ENCODE peak calls at places on chromosomes 11 and 22, in nine cellular contexts. H is A549; O is endothelial cell of umbilical vein; Z is CD8-positive, alpha-beta memory T cell; S is lower lobe of right lung; X is lung; I is psoas muscle; T is ovary; C is aorta. R is an unnamed sample.
A peak's percentile ranks its signal among the peaks of the same experiment; 100 is the strongest.

GRCh38 chr11:132072044-132072879 is 701.8 kb downstream of the NTM start:
- DNase-seq in H (no peak), O (peak; percentile 96), Z (no peak), S (no peak), X (no peak), I (no peak), T (no peak), C (no peak), R (no peak)

GRCh38 chr11:12216100-12216499 is 105.7 kb downstream of the MICAL2 start:
- DNase-seq in H (no peak), O (no peak), Z (peak; percentile 34), S (no peak), X (no peak), I (no peak), T (no peak), C (no peak), R (no peak)

GRCh38 chr22:50243704-50244419 is 961 bp downstream of the TUBGCP6 start:
- DNase-seq in H (no peak), O (peak; percentile 14), Z (no peak), S (no peak), X (no peak), I (no peak), T (peak; percentile 35), C (no peak), R (no peak)

GRCh38 chr11:132549001-132549400 is 983.3 kb downstream of the OPCML start:
- DNase-seq in H (no peak), O (no peak), Z (no peak), S (no peak), X (no peak), I (no peak), T (no peak), C (no peak), R (no peak)

GRCh38 chr22:20580611-20581502 is 73.4 kb downstream of the MED15 start:
- DNase-seq in H (no peak), O (no peak), Z (no peak), S (no peak), X (no peak), I (no peak), T (no peak), C (no peak), R (peak; percentile 4)

GRCh38 chr11:36300651-36301050 is 4.6 kb downstream of the PRR5L start:
- DNase-seq in H (no peak), O (peak; percentile 25), Z (no peak), S (peak; percentile 60), X (no peak), I (peak; percentile 24), T (peak; percentile 53), C (no peak), R (peak; percentile 72)

GRCh38 chr22:23315341-23315917 is 135.1 kb downstream of the BCR start:
- DNase-seq in H (peak; percentile 13), O (peak; percentile 49), Z (peak; percentile 51), S (peak; percentile 69), X (no peak), I (no peak), T (peak; percentile 86), C (peak; percentile 75), R (peak; percentile 68)

GRCh38 chr11:68505596-68505995 is 45.0 kb downstream of the PPP6R3 start:
- DNase-seq in H (no peak), O (no peak), Z (no peak), S (no peak), X (no peak), I (no peak), T (no peak), C (no peak), R (no peak)

GRCh38 chr11:95228081-95228859 is 2.7 kb downstream of the SESN3 start:
- DNase-seq in H (no peak), O (peak; percentile 14), Z (no peak), S (no peak), X (no peak), I (no peak), T (no peak), C (no peak), R (no peak)

GRCh38 chr11:95229199-95230053 is 1.6 kb downstream of the SESN3 start:
- DNase-seq in H (no peak), O (peak; percentile 53), Z (no peak), S (no peak), X (no peak), I (no peak), T (no peak), C (no peak), R (no peak)

GRCh38 chr11:95231881-95232605 is 1.0 kb upstream of the SESN3 start:
- DNase-seq in H (no peak), O (peak; percentile 49), Z (peak; percentile 62), S (peak; percentile 80), X (peak; percentile 64), I (peak; percentile 62), T (peak; percentile 87), C (peak; percentile 87), R (peak; percentile 66)

GRCh38 chr11:95231126-95231880 is at the start of gene SESN3:
- DNase-seq in H (peak; percentile 71), O (peak; percentile 99), Z (peak; percentile 98), S (peak; percentile 99), X (peak; percentile 99), I (peak; percentile 99), T (peak; percentile 98), C (peak; percentile 100), R (peak; percentile 98)

DNA sequence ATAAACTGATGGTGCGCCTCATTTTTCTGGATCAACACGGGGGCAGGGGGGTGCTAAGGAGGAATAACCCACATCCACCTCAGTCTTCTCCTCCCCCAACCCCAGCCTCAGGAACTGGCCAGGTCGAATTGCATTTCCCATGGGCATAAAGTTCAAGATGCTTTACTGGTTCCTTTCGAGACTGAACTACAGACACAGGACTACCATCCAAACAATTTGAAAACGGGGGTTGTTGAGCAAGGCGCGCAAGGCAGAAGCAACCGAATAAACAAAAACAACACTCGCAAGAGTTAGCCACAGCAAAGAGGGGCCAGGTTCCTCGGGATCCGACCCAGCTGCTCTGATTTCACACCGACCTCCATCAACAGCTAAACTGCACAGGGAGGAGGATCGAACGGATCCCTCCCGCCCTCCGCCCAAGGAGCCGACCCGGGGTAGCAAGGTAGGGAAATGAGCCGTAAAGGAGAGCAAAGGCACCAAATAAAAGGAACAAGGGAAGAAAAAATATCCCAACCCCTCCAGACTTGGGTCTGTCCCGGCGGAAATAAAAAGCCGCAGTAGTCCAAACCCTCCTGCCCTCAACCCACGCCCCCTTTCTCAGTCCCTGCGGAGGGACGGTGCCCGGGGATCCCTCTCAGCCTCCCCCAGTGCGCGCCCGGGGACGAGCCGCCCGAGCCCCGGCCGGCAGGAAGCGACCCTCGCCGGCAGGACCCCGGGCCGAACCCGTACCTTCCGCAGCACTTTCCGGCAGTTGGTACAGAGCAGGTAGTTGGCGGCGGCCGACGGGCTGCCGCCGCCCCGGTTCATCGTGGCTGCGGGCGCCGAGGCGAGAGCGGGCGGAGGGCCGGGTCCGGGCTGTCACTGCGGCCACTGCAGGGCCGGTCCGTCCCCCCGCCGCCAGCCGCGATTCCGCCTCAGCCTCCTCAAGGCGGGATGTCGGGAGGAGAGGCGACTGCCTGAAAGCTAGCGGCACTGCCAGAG is 658 bp downstream of the SESN3 start:
- DNase-seq in H (peak; percentile 7), O (peak; percentile 34), Z (peak; percentile 19), S (no peak), X (peak; percentile 30), I (peak; percentile 17), T (peak; percentile 59), C (no peak), R (no peak)
- H3K27ac ChIP-seq in H (peak overlapping the region; percentile 76), O (no peak overlapping the region), Z (peak overlapping the region; percentile 40), S (peak overlapping the region; percentile 80), X (peak overlapping the region; percentile 34), I (peak overlapping the region; percentile 50), T (peak overlapping the region; percentile 90), C (no peak overlapping the region), R (peak overlapping the region; percentile 86)

GRCh38 chr11:118928108-118928869 is 2.6 kb upstream of the BCL9L start:
- DNase-seq in H (peak; percentile 91), O (peak; percentile 91), Z (peak; percentile 93), S (peak; percentile 91), X (peak; percentile 93), I (peak; percentile 91), T (peak; percentile 95), C (peak; percentile 95), R (peak; percentile 89)

GRCh38 chr11:118930152-118930712 is 4.5 kb upstream of the BCL9L start:
- DNase-seq in H (no peak), O (peak; percentile 76), Z (peak; percentile 86), S (peak; percentile 88), X (peak; percentile 92), I (peak; percentile 85), T (peak; percentile 90), C (peak; percentile 94), R (peak; percentile 82)

GRCh38 chr11:118929496-118930151 is 3.9 kb upstream of the BCL9L start:
- DNase-seq in H (peak; percentile 83), O (peak; percentile 80), Z (peak; percentile 71), S (peak; percentile 89), X (peak; percentile 90), I (peak; percentile 84), T (peak; percentile 90), C (peak; percentile 93), R (peak; percentile 81)

GRCh38 chr11:118927554-118928107 is 1.9 kb upstream of the BCL9L start:
- DNase-seq in H (no peak), O (no peak), Z (no peak), S (no peak), X (no peak), I (no peak), T (no peak), C (no peak), R (no peak)

DNA sequence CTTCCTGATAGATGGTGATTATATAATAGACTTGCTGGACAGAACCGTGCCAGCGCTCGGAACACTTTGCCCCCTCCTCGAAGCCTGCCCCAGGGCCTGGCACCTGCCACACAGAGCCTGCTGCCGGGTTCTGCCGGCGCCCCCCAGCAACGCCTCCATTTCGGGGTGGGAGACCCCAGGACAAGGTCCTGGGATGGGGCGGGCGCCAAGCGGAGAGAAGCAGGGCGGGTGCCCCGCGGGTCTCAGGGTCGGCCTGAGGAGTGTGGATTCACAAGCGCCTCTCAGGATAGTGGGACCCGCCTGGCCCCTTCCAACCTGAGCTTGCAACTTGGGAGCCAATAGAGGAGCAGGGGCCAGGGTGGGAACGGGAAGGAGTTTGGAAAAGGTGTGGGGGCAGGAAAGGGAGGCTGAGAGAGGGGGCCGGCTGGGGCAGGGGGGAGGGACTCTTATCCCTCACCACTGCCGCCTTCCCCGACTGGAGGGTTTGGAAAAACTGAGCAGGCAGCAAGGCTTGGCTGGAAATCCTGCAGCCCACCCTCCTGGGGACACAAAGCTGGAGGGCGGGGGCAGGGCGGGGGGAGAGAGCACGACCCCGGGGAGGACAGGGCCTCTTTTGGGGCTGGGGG is 3.3 kb upstream of the BCL9L start:
- DNase-seq in H (no peak), O (peak; percentile 79), Z (no peak), S (peak; percentile 65), X (no peak), I (peak; percentile 59), T (peak; percentile 81), C (peak; percentile 87), R (peak; percentile 69)
- H3K4me1 ChIP-seq in H (peaks cover 27% of the 10 kb centered on the region), O (peaks cover 15% of the 10 kb centered on the region), Z (peaks cover 31% of the 10 kb centered on the region), S (peaks cover 44% of the 10 kb centered on the region), X (peaks cover 6% of the 10 kb centered on the region), I (peaks cover 22% of the 10 kb centered on the region), T (peaks cover 4% of the 10 kb centered on the region), C (no peaks in the 10 kb centered on the region), R (peaks cover 74% of the 10 kb centered on the region)

DNA sequence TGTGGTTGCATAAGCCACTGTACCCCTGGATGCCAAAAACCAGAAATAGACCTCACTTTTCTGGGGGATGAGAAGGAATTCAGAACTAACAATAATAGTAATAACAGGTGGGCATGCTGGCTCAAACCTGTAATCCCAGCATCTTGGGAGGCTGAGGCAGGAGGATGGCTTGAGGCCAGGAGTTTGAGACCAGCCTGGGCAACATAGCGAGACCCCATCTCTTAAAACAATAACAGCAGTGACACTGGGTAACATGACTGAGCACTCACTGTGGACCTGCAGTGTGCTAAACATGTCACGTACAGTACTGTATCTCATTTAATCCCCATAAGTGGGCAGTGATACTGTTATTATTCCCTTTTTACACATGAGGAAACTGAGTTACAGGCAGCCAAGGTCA is 10.0 kb downstream of the FLRT1 start:
- DNase-seq in H (no peak), O (no peak), Z (no peak), S (no peak), X (no peak), I (no peak), T (no peak), C (no peak), R (no peak)
- H3K27ac ChIP-seq in H (no peak overlapping the region), O (no peak overlapping the region), Z (no peak overlapping the region), S (no peak overlapping the region), X (no peak overlapping the region), I (no peak overlapping the region), T (no peak overlapping the region), C (no peak overlapping the region), R (no peak overlapping the region)

GRCh38 chr11:2732261-2732939 is 32.6 kb upstream of the KCNQ1OT1 start:
- DNase-seq in H (no peak), O (no peak), Z (no peak), S (no peak), X (no peak), I (no peak), T (no peak), C (no peak), R (no peak)
- H3K4me1 ChIP-seq in H (no peaks in the 10 kb centered on the region), O (no peaks in the 10 kb centered on the region), Z (no peaks in the 10 kb centered on the region), S (peaks cover under 1% of the 10 kb centered on the region), X (no peaks in the 10 kb centered on the region), I (no peaks in the 10 kb centered on the region), T (no peaks in the 10 kb centered on the region), C (no peaks in the 10 kb centered on the region), R (peaks cover 25% of the 10 kb centered on the region)